ENCODE peak calls at places on chromosomes 12 and 14, in five cellular contexts. S, H, R, D and B are unnamed samples.

GRCh38 chr12:119319638-119320037 is 14.9 kb upstream of the CCDC60 start:
- DNase-seq in S (no peak), H (no peak), R (no peak), D (no peak), B (no peak)

GRCh38 chr12:95532851-95533250 is 18.4 kb downstream of the USP44 start:
- DNase-seq in S (no peak), H (peak), R (no peak), D (no peak), B (no peak)

GRCh38 chr12:2501464-2502181 is 293.1 kb upstream of the FKBP4 start:
- DNase-seq in S (no peak), H (no peak), R (no peak), D (no peak), B (no peak)

GRCh38 chr12:111569363-111570089 is 29.6 kb downstream of the ATXN2 start:
- DNase-seq in S (peak), H (no peak), R (no peak), D (peak), B (no peak)

GRCh38 chr14:23776296-23776695 is 140.1 kb downstream of the DHRS2 start:
- DNase-seq in S (no peak), H (no peak), R (no peak), D (no peak), B (no peak)

GRCh38 chr12:19847294-19848059 is 408.2 kb downstream of the AEBP2 start:
- DNase-seq in S (no peak), H (peak), R (peak), D (no peak), B (no peak)

GRCh38 chr12:57243521-57244305 is 7.3 kb downstream of the STAC3 start:
- DNase-seq in S (peak), H (peak), R (peak), D (peak), B (no peak)

GRCh38 chr12:12661086-12661485 is 34.9 kb downstream of the GPR19 start:
- DNase-seq in S (no peak), H (peak), R (no peak), D (no peak), B (no peak)

GRCh38 chr14:89902876-89903275 is 51.7 kb downstream of the EFCAB11 start:
- DNase-seq in S (no peak), H (no peak), R (no peak), D (no peak), B (no peak)

GRCh38 chr12:3630621-3631271 is 122.2 kb downstream of the CRACR2A start:
- DNase-seq in S (no peak), H (no peak), R (no peak), D (no peak), B (no peak)

GRCh38 chr14:42214981-42215491 is 608.4 kb downstream of the LRFN5 start:
- DNase-seq in S (no peak), H (peak), R (peak), D (no peak), B (peak)

GRCh38 chr14:102931580-102932285 is 9.3 kb downstream of the AMN start:
- DNase-seq in S (no peak), H (no peak), R (no peak), D (no peak), B (no peak)

GRCh38 chr14:44149597-44149996 is 357.5 kb downstream of the FSCB start:
- DNase-seq in S (peak), H (no peak), R (peak), D (peak), B (peak)

GRCh38 chr12:7375145-7375543 is 68.8 kb downstream of the CD163L1 start:
- DNase-seq in S (no peak), H (no peak), R (no peak), D (no peak), B (no peak)

GRCh38 chr14:36167431-36167830 is 9.1 kb downstream of the PTCSC3 start:
- DNase-seq in S (no peak), H (no peak), R (no peak), D (no peak), B (no peak)

GRCh38 chr14:93059917-93060545 is 55.7 kb downstream of the ITPK1 start:
- DNase-seq in S (peak), H (no peak), R (no peak), D (no peak), B (no peak)

DNA sequence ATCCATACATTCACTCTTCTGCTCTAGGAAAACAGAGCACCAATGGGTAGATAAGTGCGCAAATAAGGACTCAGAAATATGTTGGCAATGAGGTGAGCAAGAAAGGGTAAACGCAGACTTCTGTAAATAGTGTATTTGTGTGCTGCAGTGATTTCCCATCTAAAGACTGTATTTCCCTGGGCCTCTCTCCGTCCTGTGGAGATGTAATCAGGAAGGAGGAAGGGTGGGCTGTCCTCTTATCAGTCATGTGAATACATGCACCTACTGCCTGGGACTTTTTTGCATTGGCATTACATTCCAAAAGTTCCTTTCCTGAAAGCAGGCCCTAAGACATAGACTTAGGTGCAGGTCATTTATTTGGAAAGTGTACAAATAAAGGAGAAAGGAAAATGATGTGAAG is 114.5 kb downstream of the OTOGL start:
- DNase-seq in S (no peak), H (no peak), R (no peak), D (no peak), B (no peak)
- H2BK15ac ChIP-seq in S (no peak), H (no peak), R (no peak), D (no peak), B (no peak)

DNA sequence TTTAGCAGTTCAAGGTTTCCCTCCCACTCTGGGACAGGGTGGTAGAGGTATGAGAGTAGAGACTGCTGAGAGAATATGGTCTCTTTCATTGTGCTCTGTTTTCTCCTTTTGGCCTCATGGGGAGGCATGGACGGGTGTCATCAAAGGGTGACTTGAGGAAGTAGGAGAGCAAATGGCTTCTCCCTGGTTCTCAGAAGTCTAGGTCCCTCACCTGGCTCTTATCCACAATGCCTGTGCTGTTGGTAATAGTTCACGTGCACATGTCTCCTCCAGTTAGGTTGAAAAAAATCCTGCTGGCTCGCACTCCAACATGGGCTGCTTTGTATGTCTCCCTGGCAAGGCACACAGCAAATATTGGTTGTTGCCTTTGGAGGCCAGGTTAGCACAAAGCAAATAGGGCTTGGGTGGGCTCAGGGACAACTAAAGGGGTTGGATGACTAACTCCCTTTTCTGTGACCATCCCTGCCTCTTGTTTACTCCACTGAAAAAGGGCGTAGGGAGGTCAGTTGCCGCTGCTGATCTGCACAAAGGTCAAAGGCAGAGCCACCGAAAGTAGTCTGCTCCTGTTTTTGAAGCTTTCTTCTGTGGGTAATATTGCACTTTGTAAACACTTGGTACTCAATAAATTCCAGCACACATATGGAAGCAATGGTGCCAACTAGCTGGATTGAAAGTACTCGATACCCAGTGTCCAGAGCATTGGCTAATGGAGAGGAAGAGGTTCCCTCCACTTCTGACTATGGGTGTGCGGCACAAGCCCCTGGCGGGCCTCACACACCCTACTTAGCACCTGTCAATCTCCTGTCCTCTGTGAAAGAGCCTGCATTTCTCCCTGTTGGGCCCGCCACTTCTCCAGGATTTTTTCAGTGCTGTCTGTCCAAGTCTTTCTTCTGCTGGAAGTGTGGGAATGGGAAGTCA is 121.8 kb downstream of the SLC38A6 start:
- DNase-seq in S (no peak), H (no peak), R (no peak), D (peak), B (no peak)
- H3K14ac ChIP-seq in S (peak), H (peak), R (peak), D (peak), B (no peak)

DNA sequence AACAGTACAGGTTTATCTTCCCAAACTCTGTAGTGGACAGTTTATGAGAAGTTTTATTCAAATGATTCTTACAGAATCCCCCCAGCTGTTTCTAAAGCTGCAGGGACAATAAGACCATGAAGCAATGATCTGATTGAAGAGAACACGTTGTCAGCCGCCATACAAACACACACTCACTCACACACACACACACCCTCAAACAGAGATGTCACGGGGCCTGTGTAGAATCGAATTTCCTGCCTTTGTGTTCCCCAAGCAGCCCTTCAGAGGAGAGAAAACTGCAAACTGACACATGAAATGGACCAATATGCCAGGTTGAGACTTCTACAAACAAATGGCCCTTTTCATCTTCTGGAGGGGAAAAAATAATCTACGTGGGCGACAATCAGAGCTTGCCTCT is 80.5 kb upstream of the TBX3 start:
- DNase-seq in S (no peak), H (peak), R (no peak), D (no peak), B (peak)
- H4K91ac ChIP-seq in S (no peak), H (peak), R (peak), D (no peak), B (no peak)

GRCh38 chr12:75551477-75551876 is 40.1 kb upstream of the KRR1 start:
- DNase-seq in S (no peak), H (no peak), R (no peak), D (no peak), B (no peak)
- H2BK15ac ChIP-seq in S (no peak), H (no peak), R (no peak), D (no peak), B (no peak)

GRCh38 chr12:105107497-105108371 is at the start of gene WASHC4:
- DNase-seq in S (peak), H (peak), R (peak), D (peak), B (peak)
- H3K14ac ChIP-seq in S (peak), H (peak), R (peak), D (peak), B (peak)

DNA sequence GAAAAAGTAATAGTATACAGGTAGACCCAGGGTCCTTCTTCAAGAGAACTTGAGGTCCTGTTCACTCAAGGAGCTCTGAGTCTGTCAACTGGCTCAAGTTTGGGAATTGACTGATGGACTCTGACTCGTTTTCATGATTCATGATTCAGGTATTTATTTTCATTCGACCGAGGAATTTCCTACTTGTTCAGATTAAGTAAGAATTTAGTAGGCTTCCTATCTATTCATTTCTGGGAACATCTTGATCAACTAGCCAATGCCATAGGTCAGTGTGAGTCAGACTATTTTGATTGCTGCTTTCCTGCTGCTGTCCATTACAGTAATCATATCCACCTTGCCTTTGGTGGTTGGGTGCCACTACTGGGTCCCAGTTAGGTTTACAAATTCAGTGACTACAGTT is 6.1 kb downstream of the FAM186A start:
- DNase-seq in S (no peak), H (peak), R (peak), D (no peak), B (no peak)
- H4K91ac ChIP-seq in S (no peak), H (no peak), R (no peak), D (no peak), B (no peak)

GRCh38 chr12:70033310-70033709 is 208.3 kb downstream of the MYRFL start:
- DNase-seq in S (no peak), H (no peak), R (no peak), D (no peak), B (no peak)

GRCh38 chr12:70028918-70029317 is 203.9 kb downstream of the MYRFL start:
- DNase-seq in S (no peak), H (no peak), R (no peak), D (no peak), B (no peak)

GRCh38 chr12:70031046-70031445 is 206.0 kb downstream of the MYRFL start:
- DNase-seq in S (peak), H (no peak), R (no peak), D (no peak), B (no peak)

GRCh38 chr12:70028515-70028914 is 203.5 kb downstream of the MYRFL start:
- DNase-seq in S (no peak), H (no peak), R (no peak), D (no peak), B (no peak)

GRCh38 chr12:70032076-70032475 is 207.0 kb downstream of the MYRFL start:
- DNase-seq in S (no peak), H (no peak), R (no peak), D (no peak), B (no peak)
- H2BK15ac ChIP-seq in S (no peak), H (no peak), R (no peak), D (no peak), B (no peak)

DNA sequence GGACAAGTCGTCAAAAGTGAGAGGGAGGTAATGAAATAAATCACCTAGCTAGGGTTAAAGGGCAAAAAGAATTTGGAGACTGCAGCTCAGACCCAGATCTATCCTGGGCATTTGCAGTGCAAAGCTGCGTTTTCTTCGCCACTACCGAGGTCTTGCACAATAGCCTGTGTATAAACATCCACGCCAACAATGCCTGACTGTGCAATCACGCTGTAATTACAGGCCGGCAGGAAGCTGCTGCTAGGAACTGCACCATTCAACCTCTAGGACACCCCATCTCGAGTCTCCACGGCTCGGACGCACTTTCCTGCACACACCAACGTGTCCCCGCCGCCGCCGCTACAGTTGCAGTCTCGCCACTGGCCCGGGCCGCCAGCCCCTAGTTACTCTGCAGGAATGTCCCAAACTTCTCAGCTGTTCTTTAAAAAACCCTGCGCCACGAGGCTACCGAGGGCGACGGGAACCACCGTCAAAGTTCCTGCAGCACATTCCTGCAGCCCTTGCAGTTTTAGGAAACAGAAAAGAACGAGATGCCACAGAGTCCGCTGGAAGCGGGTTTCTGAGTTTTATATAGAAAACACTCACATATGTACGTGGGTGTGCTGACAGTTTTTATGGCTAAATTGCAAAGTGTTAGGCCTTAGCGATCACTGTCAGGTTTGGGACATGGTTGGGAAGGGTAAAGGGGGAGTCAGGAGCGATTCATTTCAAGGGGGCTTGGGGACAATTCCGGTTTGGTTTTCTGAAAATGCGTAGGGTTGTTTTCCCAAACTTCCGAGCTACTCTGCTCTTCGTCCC is 65.6 kb upstream of the PTGR2 start:
- DNase-seq in S (peak), H (peak), R (peak), D (peak), B (no peak)
- H3K14ac ChIP-seq in S (no peak), H (peak), R (no peak), D (no peak), B (no peak)

GRCh38 chr12:90963946-90964345 is 9.0 kb upstream of the CCER1 start:
- DNase-seq in S (no peak), H (no peak), R (no peak), D (no peak), B (no peak)

GRCh38 chr12:90961154-90961553 is 6.2 kb upstream of the CCER1 start:
- DNase-seq in S (no peak), H (no peak), R (no peak), D (no peak), B (no peak)

GRCh38 chr12:90954921-90955320 is at the start of gene CCER1:
- DNase-seq in S (no peak), H (no peak), R (no peak), D (no peak), B (no peak)

GRCh38 chr12:90958995-90959394 is 4.0 kb upstream of the CCER1 start:
- DNase-seq in S (no peak), H (peak), R (peak), D (no peak), B (no peak)

GRCh38 chr12:90959538-90960139 is 4.7 kb upstream of the CCER1 start:
- DNase-seq in S (no peak), H (peak), R (peak), D (no peak), B (peak)
- H4K91ac ChIP-seq in S (no peak), H (no peak), R (no peak), D (no peak), B (no peak)

DNA sequence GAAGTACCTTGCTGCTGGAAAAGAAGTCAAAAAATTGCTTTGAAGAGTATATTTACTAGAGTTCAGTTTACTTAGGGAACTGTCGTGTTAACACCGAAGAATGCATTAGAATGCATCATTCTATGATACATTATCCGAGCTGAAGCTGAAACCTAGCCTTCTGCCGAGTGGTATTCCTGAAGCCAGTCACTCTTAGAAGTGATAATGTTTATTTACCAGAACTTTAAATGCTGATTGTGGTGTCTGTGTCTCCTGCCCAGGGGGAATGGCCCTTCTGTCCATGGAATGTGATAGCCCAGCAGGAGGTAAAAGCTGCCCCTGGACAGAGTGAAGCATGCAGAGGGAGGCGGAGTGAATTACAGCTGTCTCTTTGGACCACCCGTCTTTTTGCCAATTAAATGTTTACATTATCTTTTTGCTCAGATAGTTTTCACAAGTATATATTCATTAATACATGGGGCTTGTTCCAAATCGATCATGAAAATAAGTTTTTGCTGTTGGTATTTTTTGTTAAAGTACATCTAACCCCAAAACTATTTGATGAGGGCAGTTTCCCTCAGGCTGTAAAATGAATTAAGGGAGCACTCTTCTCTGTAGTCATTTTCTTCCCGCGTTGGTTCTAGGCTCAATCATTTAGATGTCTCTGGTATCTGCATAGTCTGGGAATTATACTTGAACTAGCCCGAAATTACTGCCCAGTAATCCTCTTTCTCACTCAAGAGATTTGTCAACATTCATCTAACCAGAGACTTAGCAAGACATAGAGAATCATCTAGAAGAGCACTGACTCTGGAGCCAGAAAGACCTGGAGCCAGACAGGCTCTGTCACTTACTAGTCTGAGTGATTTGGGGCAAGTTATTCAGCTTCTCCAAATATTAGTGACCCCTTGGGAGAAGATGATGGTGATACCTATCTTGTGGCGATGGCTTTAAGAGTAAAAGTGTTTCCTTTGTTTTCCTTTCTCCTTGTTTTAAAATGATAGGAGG is 147.6 kb downstream of the CRADD start:
- DNase-seq in S (peak), H (peak), R (peak), D (no peak), B (peak)
- H2BK15ac ChIP-seq in S (no peak), H (no peak), R (no peak), D (no peak), B (no peak)